ENCODE peak calls at places on chromosomes 1 and 21, in four cellular contexts. J is OCI-LY7; M is transverse colon; L is CD8-positive, alpha-beta T cell. C is an unnamed sample.

GRCh38 chr1:218705391-218705790 is 360.3 kb downstream of the TGFB2 start:
- DNase-seq in J (no peak), M (no peak), L (no peak), C (no peak)

GRCh38 chr1:207913951-207914350 is 3.0 kb upstream of the CD34 start:
- DNase-seq in J (no peak), M (no peak), L (no peak), C (no peak)

GRCh38 chr1:37439672-37439995 is 34.7 kb upstream of the ZC3H12A start:
- DNase-seq in J (no peak), M (no peak), L (no peak), C (no peak)

GRCh38 chr1:173714759-173715537 is at the start of gene KLHL20:
- DNase-seq in J (peak; percentile 94), M (peak; percentile 86), L (peak; percentile 83), C (peak; percentile 71)

GRCh38 chr1:118250232-118250631 is 65.2 kb upstream of the SPAG17 start:
- DNase-seq in J (no peak), M (no peak), L (no peak), C (no peak)

GRCh38 chr21:14826630-14827029 is 238.2 kb downstream of the NRIP1 start:
- DNase-seq in J (no peak), M (no peak), L (no peak), C (no peak)

GRCh38 chr21:28136687-28137086 is 856.0 kb downstream of the LTN1 start:
- DNase-seq in J (no peak), M (no peak), L (no peak), C (no peak)

GRCh38 chr1:106924360-106924759 is 132.1 kb upstream of the PRMT6 start:
- DNase-seq in J (no peak), M (no peak), L (no peak), C (no peak)

GRCh38 chr1:17878837-17879236 is 123.7 kb downstream of the ACTL8 start:
- DNase-seq in J (no peak), M (no peak), L (no peak), C (no peak)

GRCh38 chr1:167955915-167956314 is 19.0 kb upstream of the MPC2 start:
- DNase-seq in J (no peak), M (no peak), L (no peak), C (no peak)

GRCh38 chr21:43262427-43262826 is 93.6 kb downstream of the CRYAA start:
- DNase-seq in J (no peak), M (no peak), L (peak; percentile 16), C (no peak)

GRCh38 chr1:41880951-41881885 is 37.5 kb downstream of the HIVEP3 start:
- DNase-seq in J (no peak), M (no peak), L (no peak), C (no peak)

GRCh38 chr1:44283524-44284173 is 70.4 kb downstream of the DMAP1 start:
- DNase-seq in J (no peak), M (no peak), L (no peak), C (no peak)

GRCh38 chr1:30757196-30757949 is at the start of gene LAPTM5:
- DNase-seq in J (peak; percentile 58), M (peak; percentile 72), L (peak; percentile 75), C (no peak)

GRCh38 chr1:235901461-235901860 is 34.8 kb upstream of the LYST start:
- DNase-seq in J (no peak), M (no peak), L (no peak), C (no peak)

GRCh38 chr1:198620951-198621824 is 17.7 kb upstream of the PTPRC start:
- DNase-seq in J (peak; percentile 97), M (peak; percentile 55), L (peak; percentile 67), C (no peak)

GRCh38 chr1:234896477-234897364 is 231.9 kb downstream of the TOMM20 start:
- DNase-seq in J (no peak), M (no peak), L (no peak), C (no peak)

GRCh38 chr1:74534241-74534640 is 21.8 kb upstream of the LRRC53 start:
- DNase-seq in J (no peak), M (no peak), L (no peak), C (no peak)

GRCh38 chr1:221801773-221802516 is 60.1 kb upstream of the DUSP10 start:
- DNase-seq in J (no peak), M (no peak), L (no peak), C (no peak)

GRCh38 chr1:227766015-227766634 is 30.9 kb downstream of the SNAP47 start:
- DNase-seq in J (no peak), M (peak; percentile 68), L (peak; percentile 88), C (no peak)

GRCh38 chr21:25466470-25466869 is 140.8 kb downstream of the MRPL39 start:
- DNase-seq in J (no peak), M (no peak), L (no peak), C (no peak)

GRCh38 chr21:41680444-41681335 is 86.2 kb downstream of the RIPK4 start:
- DNase-seq in J (no peak), M (no peak), L (no peak), C (no peak)

GRCh38 chr1:223737342-223737741 is 25.0 kb downstream of the CAPN2 start:
- DNase-seq in J (no peak), M (no peak), L (no peak), C (no peak)

GRCh38 chr1:45442272-45442671 is 48.7 kb downstream of the TESK2 start:
- DNase-seq in J (no peak), M (no peak), L (no peak), C (no peak)

DNA sequence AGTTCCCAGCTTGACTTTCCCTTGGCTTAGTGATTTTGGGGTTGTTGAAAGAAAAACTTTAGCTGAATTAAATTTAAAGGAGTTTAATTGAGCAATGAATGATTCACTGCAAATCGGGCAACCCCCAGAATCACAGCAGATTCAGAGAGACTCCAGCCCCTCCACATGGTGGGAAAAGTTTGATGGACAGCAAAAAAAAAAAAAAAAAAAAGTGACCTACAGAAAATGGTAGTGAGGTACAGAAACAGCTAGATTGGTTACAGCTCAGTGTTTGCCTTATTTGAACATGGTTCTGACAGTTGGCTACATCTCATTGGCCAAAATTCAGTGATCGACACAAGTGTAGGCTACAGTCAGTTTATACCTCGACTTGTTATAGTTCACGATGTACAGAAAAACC is 12.6 kb upstream of the IFNAR2 start:
- DNase-seq in J (no peak), M (no peak), L (no peak), C (no peak)
- H3K27ac ChIP-seq in J (peak overlapping the region; percentile 99), M (peak overlapping the region; percentile 62), L (no peak overlapping the region), C (no peak overlapping the region)

GRCh38 chr1:68812295-68812694 is 315.4 kb upstream of the DEPDC1 start:
- DNase-seq in J (no peak), M (no peak), L (no peak), C (no peak)
- H3K27ac ChIP-seq in J (no peak overlapping the region), M (no peak overlapping the region), L (no peak overlapping the region), C (no peak overlapping the region)

GRCh38 chr1:175070818-175071217 is 3.2 kb downstream of the TNN start:
- DNase-seq in J (no peak), M (no peak), L (no peak), C (no peak)

GRCh38 chr1:175073054-175073453 is 5.4 kb downstream of the TNN start:
- DNase-seq in J (no peak), M (no peak), L (no peak), C (no peak)

GRCh38 chr1:175071544-175071943 is 3.9 kb downstream of the TNN start:
- DNase-seq in J (no peak), M (no peak), L (no peak), C (no peak)

GRCh38 chr1:175073633-175074032 is 6.0 kb downstream of the TNN start:
- DNase-seq in J (no peak), M (no peak), L (no peak), C (no peak)

GRCh38 chr1:175072131-175072941 is 4.7 kb downstream of the TNN start:
- DNase-seq in J (no peak), M (peak; percentile 12), L (no peak), C (no peak)
- H3K27ac ChIP-seq in J (no peak overlapping the region), M (no peak overlapping the region), L (no peak overlapping the region), C (no peak overlapping the region)

GRCh38 chr1:155127105-155127671 is 488 bp upstream of the EFNA1 start:
- DNase-seq in J (no peak), M (peak; percentile 89), L (peak; percentile 26), C (peak; percentile 93)

GRCh38 chr1:155124503-155125463 is 2.9 kb upstream of the EFNA1 start:
- DNase-seq in J (no peak), M (peak; percentile 56), L (no peak), C (no peak)

GRCh38 chr1:155126494-155127104 is 1.1 kb upstream of the EFNA1 start:
- DNase-seq in J (no peak), M (peak; percentile 56), L (peak; percentile 41), C (peak; percentile 54)

GRCh38 chr1:155125946-155126493 is 1.7 kb upstream of the EFNA1 start:
- DNase-seq in J (no peak), M (peak; percentile 94), L (no peak), C (peak; percentile 75)

DNA sequence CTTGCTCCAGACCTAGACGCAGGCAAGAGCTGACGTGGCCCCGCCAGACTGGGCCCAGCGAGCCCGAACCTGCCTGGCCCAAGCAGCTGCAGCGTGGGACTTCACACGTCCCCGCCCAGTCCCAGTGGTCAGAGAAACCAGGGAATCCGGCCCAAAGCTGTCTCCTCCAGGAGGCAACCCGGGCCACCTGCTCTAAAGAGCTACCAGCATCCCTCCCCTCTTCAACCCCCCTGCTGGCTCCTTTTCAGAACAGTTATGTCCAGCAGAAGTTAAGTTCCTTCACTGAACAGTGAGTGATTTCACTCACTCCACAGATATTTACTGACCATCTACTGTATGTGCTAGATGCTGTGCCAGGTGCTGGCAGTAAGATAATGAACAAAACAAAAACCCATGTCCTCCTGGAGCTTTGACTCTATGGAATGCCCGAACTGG is 2.1 kb upstream of the EFNA1 start:
- DNase-seq in J (no peak), M (no peak), L (no peak), C (peak; percentile 59)
- H3K27ac ChIP-seq in J (no peak overlapping the region), M (peak overlapping the region; percentile 100), L (no peak overlapping the region), C (peak overlapping the region; percentile 94)

GRCh38 chr1:54403377-54403776 is 2.8 kb downstream of the SSBP3 start:
- DNase-seq in J (no peak), M (no peak), L (no peak), C (no peak)
- H3K27ac ChIP-seq in J (peak overlapping the region; percentile 13), M (peak overlapping the region; percentile 12), L (no peak overlapping the region), C (peak overlapping the region; percentile 92)

GRCh38 chr21:34912022-34912933 is 136.8 kb downstream of the RUNX1 start:
- DNase-seq in J (no peak), M (no peak), L (no peak), C (no peak)

GRCh38 chr21:34908424-34909055 is 140.6 kb downstream of the RUNX1 start:
- DNase-seq in J (no peak), M (no peak), L (no peak), C (no peak)

GRCh38 chr21:34909492-34910292 is 139.4 kb downstream of the RUNX1 start:
- DNase-seq in J (no peak), M (no peak), L (no peak), C (no peak)

GRCh38 chr21:34911360-34911759 is 137.7 kb downstream of the RUNX1 start:
- DNase-seq in J (no peak), M (no peak), L (no peak), C (no peak)

GRCh38 chr21:34910396-34910795 is 138.7 kb downstream of the RUNX1 start:
- DNase-seq in J (no peak), M (no peak), L (no peak), C (no peak)
- H3K27ac ChIP-seq in J (no peak overlapping the region), M (no peak overlapping the region), L (no peak overlapping the region), C (no peak overlapping the region)

GRCh38 chr1:20151906-20152598 is 12.9 kb downstream of the PLA2G2F start:
- DNase-seq in J (peak; percentile 90), M (peak; percentile 86), L (peak; percentile 79), C (peak; percentile 59)
- H3K27ac ChIP-seq in J (no peak overlapping the region), M (peak overlapping the region; percentile 59), L (no peak overlapping the region), C (peak overlapping the region; percentile 30)

GRCh38 chr1:77542784-77543183 is 139.7 kb downstream of the ZZZ3 start:
- DNase-seq in J (no peak), M (no peak), L (no peak), C (no peak)
- H3K27ac ChIP-seq in J (no peak overlapping the region), M (no peak overlapping the region), L (no peak overlapping the region), C (no peak overlapping the region)

GRCh38 chr1:43204394-43204793 is 32.3 kb downstream of the CFAP57 start:
- DNase-seq in J (no peak), M (no peak), L (no peak), C (no peak)
- H3K27ac ChIP-seq in J (no peak overlapping the region), M (no peak overlapping the region), L (no peak overlapping the region), C (no peak overlapping the region)

C was measured in prostate gland.